ENCODE peak calls at places on chromosomes 11 and 22, in five cellular contexts. R, M, A, Z and P are unnamed samples.

GRCh38 chr22:21641417-21641794 is 696 bp upstream of the SDF2L1 start:
- DNase-seq in R (peak), M (peak), A (peak), Z (peak), P (peak)

GRCh38 chr11:75535039-75535563 is 9.4 kb upstream of the GDPD5 start:
- DNase-seq in R (no peak), M (peak), A (no peak), Z (no peak), P (no peak)

GRCh38 chr11:279966-280761 is 2.0 kb downstream of the NLRP6 start:
- DNase-seq in R (peak), M (no peak), A (no peak), Z (no peak), P (no peak)

GRCh38 chr11:126404367-126404766 is 48.9 kb downstream of the ST3GAL4 start:
- DNase-seq in R (no peak), M (no peak), A (no peak), Z (no peak), P (no peak)

GRCh38 chr11:12552677-12553076 is 121.5 kb upstream of the TEAD1 start:
- DNase-seq in R (no peak), M (no peak), A (no peak), Z (no peak), P (no peak)

GRCh38 chr22:41603873-41604332 is 14.3 kb upstream of the PMM1 start:
- DNase-seq in R (no peak), M (peak), A (no peak), Z (no peak), P (peak)

GRCh38 chr22:46078241-46079092 is 71.9 kb upstream of the PPARA start:
- DNase-seq in R (peak), M (no peak), A (no peak), Z (no peak), P (no peak)

GRCh38 chr11:102807921-102808320 is 10.0 kb upstream of the MMP1 start:
- DNase-seq in R (peak), M (peak), A (peak), Z (peak), P (peak)

GRCh38 chr22:47166446-47167016 is 404.1 kb downstream of the TBC1D22A start:
- DNase-seq in R (no peak), M (no peak), A (no peak), Z (no peak), P (no peak)
- TF ChIP-seq MYC in R (no peak), M (no peak), A (no peak), Z (no peak), P (no peak)

GRCh38 chr11:118106789-118107335 is 20.1 kb upstream of the SMIM35 start:
- DNase-seq in R (peak), M (no peak), A (no peak), Z (no peak), P (no peak)

GRCh38 chr11:118111744-118112035 is 24.9 kb upstream of the SMIM35 start:
- DNase-seq in R (no peak), M (no peak), A (no peak), Z (no peak), P (no peak)

GRCh38 chr11:118111019-118111743 is 24.4 kb upstream of the SMIM35 start:
- DNase-seq in R (peak), M (no peak), A (no peak), Z (no peak), P (no peak)

GRCh38 chr11:118108513-118108912 is 21.8 kb upstream of the SMIM35 start:
- DNase-seq in R (no peak), M (no peak), A (no peak), Z (no peak), P (no peak)

DNA sequence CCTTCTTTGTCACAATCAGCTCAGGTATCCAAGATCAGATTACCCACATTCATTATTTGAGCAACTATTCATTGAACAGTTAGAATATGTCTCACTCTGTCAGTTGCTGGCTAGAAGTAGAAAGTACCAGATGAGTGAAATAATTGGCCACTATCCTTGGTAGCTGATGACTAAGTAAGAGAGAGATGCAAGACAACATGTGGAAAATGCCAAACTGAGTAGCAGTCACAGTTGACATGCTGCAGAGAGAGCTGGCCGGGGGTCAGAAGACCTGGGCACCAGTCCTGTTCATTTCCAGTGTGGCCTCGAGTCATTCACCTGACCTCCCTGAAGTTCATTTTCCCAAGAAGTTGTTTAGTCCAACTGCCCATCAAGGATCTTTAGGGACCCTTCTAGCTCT is 22.5 kb upstream of the SMIM35 start:
- DNase-seq in R (no peak), M (no peak), A (no peak), Z (no peak), P (no peak)
- TF ChIP-seq MYC in R (no peak), M (no peak), A (no peak), Z (no peak), P (no peak)

GRCh38 chr11:36454991-36455611 is 55.0 kb downstream of the TRAF6 start:
- DNase-seq in R (no peak), M (no peak), A (no peak), Z (no peak), P (peak)

GRCh38 chr11:36453678-36454077 is 56.4 kb downstream of the TRAF6 start:
- DNase-seq in R (peak), M (no peak), A (no peak), Z (no peak), P (peak)

GRCh38 chr11:36454551-36454950 is 55.5 kb downstream of the TRAF6 start:
- DNase-seq in R (no peak), M (no peak), A (no peak), Z (no peak), P (no peak)

GRCh38 chr11:36456136-36456535 is 53.9 kb downstream of the TRAF6 start:
- DNase-seq in R (no peak), M (no peak), A (no peak), Z (no peak), P (no peak)

GRCh38 chr11:36455658-36456111 is 54.4 kb downstream of the TRAF6 start:
- DNase-seq in R (peak), M (no peak), A (peak), Z (no peak), P (peak)
- TF ChIP-seq MYC in R (no peak), M (no peak), A (no peak), Z (no peak), P (no peak)

DNA sequence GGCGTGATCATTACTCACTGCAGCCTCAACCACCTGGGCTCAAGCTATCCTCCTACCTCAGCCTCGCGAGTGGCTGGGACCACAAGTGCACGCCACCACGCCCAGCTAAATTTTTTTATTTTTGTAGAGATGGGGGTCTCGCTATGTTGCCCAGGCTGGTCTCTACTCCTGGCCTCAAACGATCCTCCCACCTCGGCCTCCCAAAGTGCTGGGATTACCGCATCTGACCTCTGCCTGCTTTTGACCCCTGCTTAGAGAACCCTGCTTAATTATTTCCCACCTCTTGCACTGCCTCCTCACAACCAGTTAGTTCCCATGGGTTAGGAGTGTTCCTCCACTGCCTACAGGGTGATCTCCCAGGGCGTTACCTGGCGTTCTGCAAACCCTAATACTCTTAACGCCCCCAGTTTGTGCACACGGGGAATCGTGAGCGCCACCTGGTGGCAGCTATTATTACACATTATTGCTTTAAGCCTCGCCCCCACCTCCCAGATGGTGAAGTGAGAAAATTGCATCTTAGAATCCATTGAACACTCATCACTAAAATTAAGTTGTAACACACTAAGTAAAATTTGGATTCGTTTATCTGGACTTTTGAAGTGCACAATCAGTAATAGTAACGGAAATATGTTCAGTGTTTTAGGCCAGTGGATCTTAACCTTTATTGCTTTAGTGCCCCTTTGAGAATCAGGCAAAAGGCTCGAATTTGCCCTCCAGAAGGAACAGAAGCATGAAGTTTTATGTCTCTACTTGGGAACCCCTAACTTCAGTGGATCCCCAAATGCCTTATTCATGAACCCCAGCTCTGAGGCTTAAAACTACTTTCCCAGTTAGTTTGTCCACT is 61.4 kb upstream of the ASPHD2 start:
- DNase-seq in R (peak), M (peak), A (peak), Z (peak), P (peak)
- TF ChIP-seq MYC in R (no peak), M (no peak), A (no peak), Z (no peak), P (no peak)

GRCh38 chr11:6637871-6638270 is 17.7 kb downstream of the DCHS1 start:
- DNase-seq in R (no peak), M (no peak), A (no peak), Z (no peak), P (no peak)

GRCh38 chr11:6636480-6636879 is 17.3 kb upstream of the TPP1 start:
- DNase-seq in R (no peak), M (no peak), A (no peak), Z (no peak), P (no peak)

GRCh38 chr11:6640036-6640984 is 15.3 kb downstream of the DCHS1 start:
- DNase-seq in R (no peak), M (no peak), A (no peak), Z (no peak), P (no peak)

GRCh38 chr11:6640985-6641701 is 14.5 kb downstream of the DCHS1 start:
- DNase-seq in R (no peak), M (no peak), A (no peak), Z (no peak), P (no peak)

GRCh38 chr11:6638437-6638836 is 17.2 kb downstream of the DCHS1 start:
- DNase-seq in R (no peak), M (no peak), A (no peak), Z (no peak), P (peak)
- TF ChIP-seq MYC in R (no peak), M (no peak), A (no peak), Z (no peak), P (no peak)

DNA sequence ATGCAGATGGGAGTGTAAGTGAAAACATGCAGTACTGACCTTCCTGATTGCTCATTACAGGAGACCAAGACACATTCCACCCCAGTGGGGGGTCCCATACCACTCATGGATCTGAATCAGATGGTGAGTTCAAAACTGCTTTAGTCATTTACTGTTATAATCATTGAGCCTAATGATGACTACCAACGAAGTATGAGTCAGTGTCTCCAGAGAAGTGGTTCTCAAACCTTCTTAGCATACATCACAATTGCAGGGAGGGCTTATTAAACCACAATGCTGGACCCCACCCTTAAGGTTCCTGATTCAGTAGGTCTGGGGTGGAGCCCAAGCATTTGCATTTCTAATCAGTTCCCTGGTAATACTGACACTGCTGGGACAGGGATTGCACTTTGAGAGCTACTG is 75.8 kb downstream of the CD44 start:
- DNase-seq in R (peak), M (no peak), A (peak), Z (no peak), P (no peak)
- TF ChIP-seq MYC in R (no peak), M (no peak), A (no peak), Z (no peak), P (no peak)

DNA sequence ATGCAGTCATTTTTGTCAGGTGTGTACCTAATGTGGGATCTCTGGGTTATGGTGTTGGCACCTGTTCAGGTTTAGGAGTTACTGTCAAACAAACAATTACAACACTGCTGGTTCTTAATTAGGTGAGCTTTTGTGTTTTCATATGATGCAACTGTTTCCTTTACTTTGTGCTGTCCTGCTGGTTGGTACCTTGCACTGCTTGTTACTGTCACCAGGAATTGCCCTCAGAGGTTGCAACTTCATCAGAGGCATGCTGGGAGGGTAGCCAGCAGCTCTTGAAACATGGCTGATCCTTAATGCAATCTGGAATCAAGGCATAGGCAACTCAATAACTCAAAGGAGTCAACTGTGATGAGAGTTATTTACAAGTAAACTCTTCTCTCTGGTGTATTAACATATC is 400.3 kb downstream of the MIAT start:
- DNase-seq in R (no peak), M (no peak), A (no peak), Z (no peak), P (no peak)
- TF ChIP-seq MYC in R (no peak), M (no peak), A (no peak), Z (no peak), P (no peak)

DNA sequence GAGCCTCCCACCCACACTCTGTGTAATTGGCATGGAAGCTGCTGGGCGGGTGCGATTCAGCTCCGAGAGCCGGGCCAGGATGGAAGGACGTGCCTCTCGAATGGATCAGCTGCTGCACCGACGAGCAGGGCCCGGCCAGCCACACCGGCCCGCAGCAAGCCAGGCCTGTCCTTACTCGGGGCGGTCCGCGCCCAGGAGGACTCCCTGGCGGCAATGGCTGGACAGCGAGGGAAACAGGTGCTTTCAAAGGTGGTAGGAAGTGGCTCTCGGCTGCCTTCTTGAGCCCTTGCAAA is 4.4 kb upstream of the SHISAL1 start:
- DNase-seq in R (no peak), M (no peak), A (no peak), Z (no peak), P (no peak)
- TF ChIP-seq MYC in R (no peak), M (no peak), A (no peak), Z (no peak), P (no peak)